ENCODE peak calls at places on chromosome 9, in four cellular contexts. J, G, S and W are unnamed samples.

GRCh38 chr9:112334319-112334828 is 955 bp upstream of the PTBP3 start:
- DNase-seq in G (no peak), S (peak; percentile 45), J (no peak), W (no peak)

GRCh38 chr9:76342862-76343261 is 51.4 kb downstream of the RFK start:
- DNase-seq in S (no peak), J (no peak), G (no peak), W (no peak)

GRCh38 chr9:124256517-124257069 is 1.2 kb upstream of the NEK6 start:
- DNase-seq in S (no peak), G (peak; percentile 21), J (no peak), W (no peak)

GRCh38 chr9:19641046-19641445 is 147.8 kb downstream of the SLC24A2 start:
- DNase-seq in G (no peak), J (peak; percentile 59), S (no peak), W (no peak)

GRCh38 chr9:38408719-38409118 is 15.5 kb downstream of the IGFBPL1 start:
- DNase-seq in J (no peak), S (no peak), G (no peak), W (no peak)

GRCh38 chr9:119765632-119766031 is 396.4 kb upstream of the BRINP1 start:
- DNase-seq in G (no peak), J (no peak), S (no peak), W (no peak)

GRCh38 chr9:109064963-109065701 is 51.8 kb upstream of the CTNNAL1 start:
- DNase-seq in S (no peak), J (peak; percentile 54), G (no peak), W (no peak)

GRCh38 chr9:98129451-98129881 is 10.4 kb upstream of the TRIM14 start:
- DNase-seq in S (no peak), G (no peak), J (peak; percentile 8), W (no peak)

GRCh38 chr9:36011379-36011778 is 25.3 kb upstream of the RECK start:
- DNase-seq in G (no peak), J (no peak), S (no peak), W (no peak)

GRCh38 chr9:15404171-15404570 is 18.5 kb upstream of the SNAPC3 start:
- DNase-seq in S (no peak), J (no peak), G (no peak), W (no peak)

GRCh38 chr9:79883073-79883645 is 311.4 kb downstream of the TLE4 start:
- DNase-seq in S (peak; percentile 59), G (no peak), J (no peak), W (peak; percentile 20)

GRCh38 chr9:119159386-119159785 is 209.8 kb downstream of the BRINP1 start:
- DNase-seq in J (no peak), G (no peak), S (no peak), W (no peak)

GRCh38 chr9:20659474-20659962 is 24.5 kb upstream of the FOCAD start:
- DNase-seq in S (no peak), J (no peak), G (no peak), W (no peak)

GRCh38 chr9:61673247-61673646 is 483.4 kb downstream of the SPATA31A7 start:
- DNase-seq in S (no peak), J (no peak), G (no peak), W (no peak)

GRCh38 chr9:15231788-15232635 is 75.0 kb downstream of the TTC39B start:
- DNase-seq in J (peak; percentile 82), S (no peak), G (no peak), W (no peak)

GRCh38 chr9:123642291-123643278 is 286.6 kb downstream of the CRB2 start:
- DNase-seq in J (no peak), G (peak; percentile 70), S (no peak), W (peak; percentile 36)

GRCh38 chr9:126506361-126507317 is 107.1 kb upstream of the LMX1B start:
- DNase-seq in G (no peak), S (no peak), J (no peak), W (no peak)

GRCh38 chr9:31821583-31821982 is 562.9 kb upstream of the ACO1 start:
- DNase-seq in G (no peak), J (no peak), S (no peak), W (no peak)

GRCh38 chr9:126419475-126419874 is 92.8 kb downstream of the MVB12B start:
- DNase-seq in J (no peak), S (no peak), G (peak; percentile 62), W (peak; percentile 37)

GRCh38 chr9:73137914-73138313 is 13.8 kb upstream of the ANXA1 start:
- DNase-seq in S (no peak), J (no peak), G (no peak), W (no peak)

GRCh38 chr9:21902112-21902511 is 92.1 kb downstream of the CDKN2A start:
- DNase-seq in G (no peak), S (no peak), J (no peak), W (no peak)

GRCh38 chr9:96436456-96437126 is 13.4 kb upstream of the HABP4 start:
- DNase-seq in J (no peak), G (no peak), S (no peak), W (no peak)

GRCh38 chr9:97525451-97525850 is 24.0 kb downstream of the TMOD1 start:
- DNase-seq in G (no peak), J (no peak), S (no peak), W (no peak)